ENCODE peak calls at places on chromosome 18, in four cellular contexts. One of them, this sample, is unnamed.
A peak's percentile ranks its signal among the peaks of the same experiment; 100 is the strongest.

GRCh38 chr18:47983946-47984345 is 53.5 kb upstream of the SMAD2 start:
- DNase-seq in sciatic nerve: no peak
- DNase-seq in CD8-positive, alpha-beta memory T cell: no peak
- DNase-seq in COR-L47: no peak
- DNase-seq in this sample: no peak

GRCh38 chr18:67600781-67601180 is 84.3 kb upstream of the DSEL start:
- DNase-seq in sciatic nerve: no peak
- DNase-seq in CD8-positive, alpha-beta memory T cell: no peak
- DNase-seq in COR-L47: no peak
- DNase-seq in this sample: no peak

GRCh38 chr18:35682282-35682867 is 100.8 kb downstream of the GALNT1 start:
- DNase-seq in sciatic nerve: no peak
- DNase-seq in CD8-positive, alpha-beta memory T cell: no peak
- DNase-seq in COR-L47: no peak
- DNase-seq in this sample: no peak

GRCh38 chr18:62954341-62954740 is 239.0 kb downstream of the PHLPP1 start:
- DNase-seq in sciatic nerve: no peak
- DNase-seq in CD8-positive, alpha-beta memory T cell: no peak
- DNase-seq in COR-L47: no peak
- DNase-seq in this sample: peak; percentile 70

GRCh38 chr18:58619554-58619915 is 9.4 kb downstream of the ALPK2 start:
- DNase-seq in sciatic nerve: no peak
- DNase-seq in CD8-positive, alpha-beta memory T cell: no peak
- DNase-seq in COR-L47: no peak
- DNase-seq in this sample: no peak

GRCh38 chr18:1047406-1047805 is 142.7 kb downstream of the ADCYAP1 start:
- DNase-seq in sciatic nerve: no peak
- DNase-seq in CD8-positive, alpha-beta memory T cell: no peak
- DNase-seq in COR-L47: no peak
- DNase-seq in this sample: no peak

GRCh38 chr18:69259282-69259681 is 141.4 kb upstream of the DOK6 start:
- DNase-seq in sciatic nerve: no peak
- DNase-seq in CD8-positive, alpha-beta memory T cell: no peak
- DNase-seq in COR-L47: no peak
- DNase-seq in this sample: no peak

GRCh38 chr18:3042337-3042736 is 29.4 kb upstream of the LPIN2 start:
- DNase-seq in sciatic nerve: no peak
- DNase-seq in CD8-positive, alpha-beta memory T cell: no peak
- DNase-seq in COR-L47: no peak
- DNase-seq in this sample: no peak

GRCh38 chr18:28087173-28087563 is 89.8 kb downstream of the CDH2 start:
- DNase-seq in sciatic nerve: no peak
- DNase-seq in CD8-positive, alpha-beta memory T cell: no peak
- DNase-seq in COR-L47: peak; percentile 41
- DNase-seq in this sample: no peak

GRCh38 chr18:3450358-3451107 is 561 bp downstream of the TGIF1 start:
- DNase-seq in sciatic nerve: peak; percentile 89
- DNase-seq in CD8-positive, alpha-beta memory T cell: peak; percentile 65
- DNase-seq in COR-L47: peak; percentile 57
- DNase-seq in this sample: peak; percentile 36

GRCh38 chr18:13416208-13416607 is 197.6 kb downstream of the LDLRAD4 start:
- DNase-seq in sciatic nerve: no peak
- DNase-seq in CD8-positive, alpha-beta memory T cell: no peak
- DNase-seq in COR-L47: no peak
- DNase-seq in this sample: no peak

GRCh38 chr18:70384181-70384790 is 95.4 kb downstream of the SOCS6 start:
- DNase-seq in sciatic nerve: no peak
- DNase-seq in CD8-positive, alpha-beta memory T cell: no peak
- DNase-seq in COR-L47: no peak
- DNase-seq in this sample: no peak

GRCh38 chr18:45764000-45764686 is 40.2 kb downstream of the SLC14A1 start:
- DNase-seq in sciatic nerve: no peak
- DNase-seq in CD8-positive, alpha-beta memory T cell: no peak
- DNase-seq in COR-L47: no peak
- DNase-seq in this sample: no peak

GRCh38 chr18:48853588-48853987 is 97.2 kb downstream of the SMAD7 start:
- DNase-seq in sciatic nerve: no peak
- DNase-seq in CD8-positive, alpha-beta memory T cell: no peak
- DNase-seq in COR-L47: peak; percentile 77
- DNase-seq in this sample: peak; percentile 45

GRCh38 chr18:40935423-40935822 is 1019.6 kb upstream of the PIK3C3 start:
- DNase-seq in sciatic nerve: no peak
- DNase-seq in CD8-positive, alpha-beta memory T cell: no peak
- DNase-seq in COR-L47: no peak
- DNase-seq in this sample: no peak

GRCh38 chr18:58525517-58525916 is 103.4 kb downstream of the ALPK2 start:
- DNase-seq in sciatic nerve: no peak
- DNase-seq in CD8-positive, alpha-beta memory T cell: no peak
- DNase-seq in COR-L47: no peak
- DNase-seq in this sample: no peak

GRCh38 chr18:68817584-68817983 is 19.7 kb downstream of the CCDC102B start:
- DNase-seq in sciatic nerve: no peak
- DNase-seq in CD8-positive, alpha-beta memory T cell: no peak
- DNase-seq in COR-L47: no peak
- DNase-seq in this sample: no peak

GRCh38 chr18:8416212-8417019 is 192.8 kb upstream of the RAB12 start:
- DNase-seq in sciatic nerve: no peak
- DNase-seq in CD8-positive, alpha-beta memory T cell: no peak
- DNase-seq in COR-L47: no peak
- DNase-seq in this sample: peak; percentile 20

GRCh38 chr18:76496200-76496890 is 1.3 kb upstream of the ZNF516 start:
- DNase-seq in sciatic nerve: peak; percentile 84
- DNase-seq in CD8-positive, alpha-beta memory T cell: no peak
- DNase-seq in COR-L47: no peak
- DNase-seq in this sample: peak; percentile 73

GRCh38 chr18:13629841-13630747 is 96.3 kb downstream of the FAM210A start:
- DNase-seq in sciatic nerve: no peak
- DNase-seq in CD8-positive, alpha-beta memory T cell: no peak
- DNase-seq in COR-L47: peak; percentile 71
- DNase-seq in this sample: peak; percentile 52

This sample was measured in NCI-H146.